ENCODE peak calls at places on chromosomes 12 and 14, in nine cellular contexts. H is CD8-positive, alpha-beta T cell; E is Caco-2; C is cardiac fibroblast; Q is GM10248; V is effector CD4-positive, alpha-beta T cell; A is amniotic stem cell; F is activated B cell treated with CpG ODN at 0.5 μM for 24 hours; K is MCF 10A. U is an unnamed sample.

GRCh38 chr12:124847675-124848074 is 16.0 kb downstream of the SCARB1 start:
- DNase-seq in H (no peak), E (no peak), C (peak; percentile 21), Q (no peak), V (no peak), A (no peak), F (no peak), K (no peak), U (peak; percentile 63)

GRCh38 chr14:68027276-68027675 is 207.7 kb downstream of the RAD51B start:
- DNase-seq in H (no peak), E (no peak), C (peak; percentile 51), Q (no peak), V (no peak), A (no peak), F (no peak), K (no peak), U (no peak)

GRCh38 chr12:27436029-27436428 is 10.5 kb upstream of the SMCO2 start:
- DNase-seq in H (no peak), E (no peak), C (no peak), Q (no peak), V (no peak), A (no peak), F (no peak), K (no peak), U (peak; percentile 32)

GRCh38 chr12:40157307-40157706 is 51.4 kb upstream of the SLC2A13 start:
- DNase-seq in H (no peak), E (no peak), C (no peak), Q (no peak), V (no peak), A (no peak), F (no peak), K (peak; percentile 21), U (no peak)

GRCh38 chr12:38905480-38906351 is at the start of gene CPNE8:
- DNase-seq in H (no peak), E (peak; percentile 77), C (peak; percentile 79), Q (peak; percentile 83), V (peak; percentile 5), A (no peak), F (peak; percentile 20), K (peak; percentile 84), U (no peak)

GRCh38 chr12:70759161-70759918 is 122.1 kb upstream of the PTPRB start:
- DNase-seq in H (no peak), E (no peak), C (no peak), Q (no peak), V (no peak), A (no peak), F (no peak), K (no peak), U (no peak)

GRCh38 chr12:88855301-88855700 is 275.0 kb upstream of the KITLG start:
- DNase-seq in H (no peak), E (no peak), C (no peak), Q (no peak), V (no peak), A (no peak), F (no peak), K (no peak), U (no peak)

GRCh38 chr12:122851820-122852219 is 16.6 kb downstream of the HIP1R start:
- DNase-seq in H (no peak), E (no peak), C (peak; percentile 95), Q (no peak), V (no peak), A (peak; percentile 72), F (no peak), K (peak; percentile 86), U (no peak)

GRCh38 chr12:124852329-124852831 is 11.3 kb downstream of the SCARB1 start:
- DNase-seq in H (no peak), E (peak; percentile 82), C (peak; percentile 45), Q (no peak), V (no peak), A (no peak), F (no peak), K (no peak), U (peak; percentile 89)

GRCh38 chr12:57086951-57087688 is 1.8 kb upstream of the NAB2 start:
- DNase-seq in H (peak; percentile 83), E (peak; percentile 83), C (peak; percentile 89), Q (peak; percentile 84), V (peak; percentile 89), A (peak; percentile 85), F (peak; percentile 80), K (peak; percentile 94), U (no peak)

GRCh38 chr14:94404561-94404960 is 16.2 kb upstream of the SERPINA1 start:
- DNase-seq in H (no peak), E (no peak), C (no peak), Q (no peak), V (no peak), A (no peak), F (no peak), K (no peak), U (no peak)

GRCh38 chr14:95463173-95463901 is 53.1 kb downstream of the SYNE3 start:
- DNase-seq in H (peak; percentile 12), E (no peak), C (no peak), Q (no peak), V (peak; percentile 35), A (no peak), F (no peak), K (no peak), U (no peak)

GRCh38 chr12:132453361-132454133 is 36.4 kb upstream of the FBRSL1 start:
- DNase-seq in H (no peak), E (no peak), C (peak; percentile 10), Q (no peak), V (no peak), A (no peak), F (no peak), K (peak; percentile 82), U (no peak)

GRCh38 chr12:21938879-21939278 is 2.3 kb downstream of the ABCC9 start:
- DNase-seq in H (no peak), E (no peak), C (peak; percentile 48), Q (no peak), V (no peak), A (no peak), F (no peak), K (no peak), U (no peak)

GRCh38 chr12:115752913-115753726 is 524.4 kb downstream of the MED13L start:
- DNase-seq in H (no peak), E (peak; percentile 38), C (peak; percentile 84), Q (peak; percentile 24), V (no peak), A (peak; percentile 79), F (no peak), K (peak; percentile 66), U (peak; percentile 58)

U was measured in HepG2.